ENCODE peak calls at places on chromosomes 7 and 10, in five cellular contexts. G, Z, D, N and W are unnamed samples.

GRCh38 chr10:62231371-62231770 is 37.3 kb downstream of the RTKN2 start:
- DNase-seq in G (no peak), Z (no peak), D (no peak), N (no peak), W (no peak)

GRCh38 chr7:121103091-121103490 is 114.6 kb downstream of the CPED1 start:
- DNase-seq in G (no peak), Z (no peak), D (no peak), N (no peak), W (no peak)

GRCh38 chr7:91603707-91604106 is 276.8 kb downstream of the MTERF1 start:
- DNase-seq in G (no peak), Z (no peak), D (no peak), N (no peak), W (no peak)

GRCh38 chr7:131521651-131522163 is 34.7 kb downstream of the PODXL start:
- DNase-seq in G (no peak), Z (peak), D (peak), N (peak), W (no peak)

GRCh38 chr7:112036071-112036470 is 170.1 kb downstream of the DOCK4 start:
- DNase-seq in G (no peak), Z (no peak), D (no peak), N (no peak), W (no peak)

GRCh38 chr7:118974836-118975235 is 750.3 kb downstream of the ANKRD7 start:
- DNase-seq in G (no peak), Z (no peak), D (no peak), N (no peak), W (no peak)

GRCh38 chr7:1798191-1798590 is 128.1 kb downstream of the ELFN1 start:
- DNase-seq in G (no peak), Z (no peak), D (no peak), N (no peak), W (no peak)

GRCh38 chr7:120402368-120402767 is 129.4 kb downstream of the KCND2 start:
- DNase-seq in G (no peak), Z (no peak), D (no peak), N (no peak), W (no peak)

GRCh38 chr10:96380821-96381220 is 22.0 kb upstream of the OPALIN start:
- DNase-seq in G (no peak), Z (no peak), D (no peak), N (no peak), W (no peak)

GRCh38 chr10:24570658-24571426 is 152.8 kb downstream of the ARHGAP21 start:
- DNase-seq in G (no peak), Z (no peak), D (no peak), N (no peak), W (no peak)

GRCh38 chr10:15088428-15089261 is at the start of gene ACBD7:
- DNase-seq in G (peak), Z (peak), D (peak), N (peak), W (peak)

GRCh38 chr7:150727381-150727780 is 9.8 kb upstream of the GIMAP5 start:
- DNase-seq in G (no peak), Z (no peak), D (no peak), N (peak), W (no peak)

GRCh38 chr7:159023216-159023615 is 121.5 kb downstream of the VIPR2 start:
- DNase-seq in G (no peak), Z (peak), D (peak), N (no peak), W (no peak)

GRCh38 chr10:25804505-25804904 is 129.5 kb upstream of the MYO3A start:
- DNase-seq in G (no peak), Z (no peak), D (no peak), N (no peak), W (no peak)

GRCh38 chr10:30294506-30295280 is 54.4 kb downstream of the MTPAP start:
- DNase-seq in G (no peak), Z (no peak), D (no peak), N (no peak), W (no peak)

GRCh38 chr7:157022681-157023588 is 12.5 kb upstream of the MNX1 start:
- DNase-seq in G (no peak), Z (no peak), D (peak), N (peak), W (no peak)

GRCh38 chr7:38060116-38060515 is 117.9 kb upstream of the STARD3NL start:
- DNase-seq in G (no peak), Z (no peak), D (no peak), N (no peak), W (no peak)

GRCh38 chr7:53604201-53604600 is 568.8 kb downstream of the POM121L12 start:
- DNase-seq in G (no peak), Z (no peak), D (no peak), N (no peak), W (no peak)

GRCh38 chr10:104279550-104280259 is 10.7 kb downstream of the GSTO2 start:
- DNase-seq in G (no peak), Z (no peak), D (no peak), N (no peak), W (no peak)

GRCh38 chr10:86049442-86049841 is 317.2 kb downstream of the GRID1 start:
- DNase-seq in G (no peak), Z (no peak), D (peak), N (no peak), W (no peak)

GRCh38 chr10:47195274-47195885 is 104.6 kb upstream of the GDF10 start:
- DNase-seq in G (no peak), Z (no peak), D (no peak), N (no peak), W (no peak)

GRCh38 chr7:115476666-115477065 is 553.9 kb downstream of the TFEC start:
- DNase-seq in G (no peak), Z (no peak), D (no peak), N (no peak), W (no peak)

GRCh38 chr10:17676919-17677318 is 33.0 kb downstream of the STAM start:
- DNase-seq in G (no peak), Z (no peak), D (no peak), N (no peak), W (no peak)

GRCh38 chr10:123862421-123863188 is 29.0 kb downstream of the CPXM2 start:
- DNase-seq in G (no peak), Z (peak), D (no peak), N (no peak), W (no peak)

GRCh38 chr7:20407585-20408466 is 77.1 kb downstream of the ITGB8 start:
- DNase-seq in G (no peak), Z (no peak), D (peak), N (no peak), W (peak)

GRCh38 chr7:20399516-20399915 is 68.8 kb downstream of the ITGB8 start:
- DNase-seq in G (no peak), Z (no peak), D (no peak), N (no peak), W (no peak)

GRCh38 chr7:20404371-20404770 is 73.7 kb downstream of the ITGB8 start:
- DNase-seq in G (no peak), Z (no peak), D (no peak), N (no peak), W (no peak)

GRCh38 chr7:20403356-20403755 is 72.7 kb downstream of the ITGB8 start:
- DNase-seq in G (no peak), Z (no peak), D (no peak), N (no peak), W (no peak)

GRCh38 chr7:20402297-20403230 is 71.9 kb downstream of the ITGB8 start:
- DNase-seq in G (no peak), Z (no peak), D (no peak), N (no peak), W (no peak)
- TF ChIP-seq CTCF in G (peak), Z (peak), D (no peak), N (peak), W (peak)

DNA sequence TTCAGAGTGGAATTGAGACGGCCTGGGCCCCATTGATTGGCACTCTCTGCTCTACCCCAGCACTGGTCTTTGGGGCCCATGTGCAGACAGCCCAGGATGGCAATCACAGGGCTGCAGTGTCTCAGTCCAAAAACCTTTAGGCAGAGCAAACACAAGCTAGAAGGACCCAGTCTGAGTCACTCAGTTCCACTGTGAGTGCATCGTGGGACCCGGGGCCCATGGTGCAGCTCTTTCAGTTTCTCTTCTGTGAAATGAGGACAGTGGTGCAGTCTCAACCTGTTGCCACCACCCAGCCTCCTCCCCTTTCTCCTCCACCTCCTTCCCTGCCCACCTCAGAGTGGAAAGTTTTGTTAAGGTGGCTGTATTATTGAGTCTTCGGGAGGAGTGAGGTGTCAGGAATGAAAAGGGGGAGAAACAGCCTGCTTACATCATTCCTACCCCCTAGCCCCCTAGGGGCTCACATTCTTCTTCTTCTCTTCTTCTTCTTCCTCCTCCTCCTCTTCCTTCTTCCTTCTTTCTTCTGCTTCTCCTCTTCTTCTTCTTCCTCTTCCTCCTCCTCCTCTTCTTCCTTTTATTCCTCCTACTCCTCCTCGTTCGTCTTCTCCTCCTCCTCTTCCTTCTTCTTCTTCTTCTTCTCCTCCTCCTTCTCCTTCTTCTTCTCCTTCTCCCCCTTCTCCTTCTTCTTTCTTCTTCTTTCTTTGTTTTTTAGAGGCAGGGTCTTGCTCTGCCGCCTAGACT is 19.5 kb upstream of the CARD11 start:
- DNase-seq in G (no peak), Z (no peak), D (no peak), N (no peak), W (no peak)
- H3K4me3 ChIP-seq in G (no peak), Z (no peak), D (no peak), N (no peak), W (no peak)

DNA sequence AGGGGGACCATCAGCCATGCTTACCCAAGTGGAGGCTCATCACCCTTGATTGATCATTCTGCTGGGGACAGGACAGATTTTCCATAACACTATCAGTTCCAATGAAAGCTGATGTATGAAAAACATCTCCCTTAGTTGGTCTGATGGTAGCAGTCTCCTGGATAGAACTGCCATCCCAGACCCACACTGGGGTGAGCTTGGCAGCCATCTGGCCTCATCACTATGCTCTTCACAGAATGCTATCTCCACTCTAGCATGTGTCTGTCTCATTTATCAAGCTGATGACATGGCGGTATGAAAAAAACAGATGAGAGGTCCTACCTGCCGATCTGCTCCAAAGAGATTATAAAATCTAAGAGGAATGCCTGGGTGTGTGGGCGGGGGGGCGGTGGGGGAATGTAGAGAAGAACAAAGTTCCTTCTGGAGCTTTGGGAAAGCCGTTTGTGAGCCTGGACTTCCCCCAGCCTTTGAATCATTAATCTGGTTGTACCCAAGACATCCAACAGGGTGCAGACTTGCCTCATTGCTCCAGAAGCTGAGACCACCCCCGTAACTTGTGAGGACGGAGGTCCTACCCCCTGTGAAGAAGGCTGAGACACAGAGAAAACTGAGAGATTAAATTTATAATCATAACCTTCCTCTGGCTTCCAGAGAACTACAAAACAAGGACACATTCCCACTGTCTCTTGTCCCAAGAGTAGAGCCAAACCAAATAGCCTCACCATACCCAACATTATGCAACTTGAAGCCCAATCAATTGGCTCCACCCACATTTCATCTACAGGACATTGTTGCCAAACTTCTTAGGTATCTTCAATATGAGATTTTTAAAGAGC is 340.9 kb downstream of the KCNMA1 start:
- DNase-seq in G (no peak), Z (no peak), D (no peak), N (no peak), W (no peak)
- TF ChIP-seq CTCF in G (no peak), Z (no peak), D (no peak), N (no peak), W (no peak)

GRCh38 chr10:113096111-113097045 is 146.3 kb downstream of the TCF7L2 start:
- DNase-seq in G (no peak), Z (no peak), D (peak), N (no peak), W (no peak)

GRCh38 chr10:113091921-113092320 is 141.9 kb downstream of the TCF7L2 start:
- DNase-seq in G (no peak), Z (no peak), D (peak), N (peak), W (no peak)

GRCh38 chr10:113094114-113094486 is 144.1 kb downstream of the TCF7L2 start:
- DNase-seq in G (no peak), Z (no peak), D (no peak), N (no peak), W (no peak)

GRCh38 chr10:113095419-113095818 is 145.4 kb downstream of the TCF7L2 start:
- DNase-seq in G (no peak), Z (no peak), D (peak), N (no peak), W (no peak)

DNA sequence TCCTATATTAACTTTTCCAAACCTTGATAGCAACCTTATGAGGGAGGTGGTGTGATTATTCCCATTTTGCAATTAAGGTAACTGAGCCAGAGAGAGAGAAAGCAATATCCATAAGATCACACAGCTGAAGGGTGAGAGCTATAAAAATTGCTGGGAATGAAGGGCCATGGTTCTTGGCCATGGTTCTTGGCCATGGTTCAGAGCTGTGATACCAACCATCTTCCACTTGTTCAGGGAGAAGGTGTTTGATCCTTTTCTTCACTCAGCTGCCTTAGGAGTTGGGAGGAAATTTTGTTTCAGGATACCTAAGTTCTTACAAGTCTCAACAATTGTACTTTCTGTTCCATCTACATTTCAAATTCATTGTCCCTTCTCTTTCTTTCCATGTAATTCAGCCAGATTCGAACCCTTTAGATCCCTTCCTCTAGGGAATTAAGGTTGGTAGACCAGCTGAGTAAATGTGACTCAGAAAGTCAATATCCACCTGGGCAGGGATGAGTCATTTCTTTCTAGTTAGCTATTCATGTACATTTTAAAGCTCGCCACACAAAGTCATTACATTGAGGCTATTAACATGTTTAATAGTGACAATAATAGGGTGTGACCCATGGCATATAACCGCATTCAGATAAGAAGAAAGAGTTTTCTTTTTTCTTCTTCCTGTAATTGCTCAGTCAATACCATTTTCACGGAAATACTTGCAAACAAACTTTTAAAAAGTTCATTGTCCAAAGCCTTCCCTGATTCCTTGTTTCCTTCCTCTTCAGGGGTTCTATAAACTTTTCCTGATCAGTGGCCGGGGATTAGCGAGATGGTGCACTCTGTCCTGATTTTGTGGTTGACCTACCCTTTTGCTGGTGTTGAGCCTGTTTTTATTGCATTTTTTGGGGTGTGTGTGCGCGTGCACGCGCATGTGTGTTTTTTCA is 143.4 kb downstream of the TCF7L2 start:
- DNase-seq in G (peak), Z (peak), D (peak), N (peak), W (no peak)
- H3K4me3 ChIP-seq in G (peak), Z (no peak), D (no peak), N (no peak), W (no peak)

DNA sequence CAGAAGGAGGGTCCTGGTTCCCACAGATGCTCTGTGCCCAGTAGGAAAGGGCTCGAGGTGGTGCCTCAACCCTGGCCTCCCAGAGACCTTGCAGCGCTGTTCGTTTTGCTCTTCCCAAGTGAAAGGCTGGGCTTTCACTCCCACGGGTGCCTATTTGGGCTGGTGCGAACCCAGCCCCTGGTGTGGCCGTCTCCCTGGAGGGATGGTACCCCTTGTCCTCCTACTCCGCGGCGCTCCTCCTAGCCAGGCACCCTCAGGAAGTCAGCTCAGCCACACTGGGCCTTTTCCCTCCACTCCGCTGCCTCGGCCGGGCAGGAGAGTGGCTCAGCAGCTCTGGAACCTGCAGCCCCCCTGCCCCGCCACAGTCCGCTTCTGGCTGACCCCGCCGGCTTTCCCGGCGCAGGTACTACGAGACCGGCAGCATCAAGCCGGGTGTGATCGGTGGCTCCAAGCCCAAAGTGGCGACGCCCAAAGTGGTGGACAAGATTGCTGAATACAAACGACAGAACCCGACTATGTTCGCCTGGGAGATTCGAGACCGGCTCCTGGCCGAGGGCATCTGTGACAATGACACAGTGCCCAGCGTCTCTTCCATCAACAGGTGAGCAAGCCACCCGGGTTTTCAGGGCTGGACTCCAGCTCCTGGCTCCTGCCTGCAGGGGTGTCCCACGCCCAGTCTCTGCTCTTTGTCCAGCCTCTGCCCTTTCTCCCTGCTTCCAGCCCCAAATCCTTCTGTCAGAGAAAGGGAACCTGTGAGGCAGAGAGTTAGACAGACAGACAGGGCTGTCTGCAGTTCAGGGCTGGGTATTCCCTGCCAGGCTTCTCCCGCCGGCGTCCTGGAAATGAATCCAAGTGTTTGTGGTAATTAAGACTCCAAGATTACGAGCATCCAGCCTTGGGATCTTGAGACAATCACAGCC is 5.2 kb downstream of the PAX2 start:
- DNase-seq in G (no peak), Z (no peak), D (no peak), N (no peak), W (no peak)
- TF ChIP-seq CTCF in G (no peak), Z (no peak), D (no peak), N (no peak), W (no peak)

GRCh38 chr7:133164444-133164843 is 82.6 kb upstream of the CHCHD3 start:
- DNase-seq in G (no peak), Z (no peak), D (no peak), N (no peak), W (no peak)
- H3K4me3 ChIP-seq in G (no peak), Z (no peak), D (no peak), N (no peak), W (no peak)